ENCODE peak calls at places on chromosomes 2 and 18, in eight cellular contexts. One of them, this sample, is unnamed.

GRCh38 chr2:46294185-46294836 is 2.9 kb upstream of the EPAS1 start:
- DNase-seq in omental fat pad: no peak
- DNase-seq in CD4-positive, alpha-beta T cell: no peak
- DNase-seq in heart left ventricle: no peak
- DNase-seq in AG10803: peak
- DNase-seq in HFFc6: no peak
- DNase-seq in dorsolateral prefrontal cortex: no peak
- DNase-seq in SK-N-SH: peak
- DNase-seq in this sample: no peak

GRCh38 chr2:156396126-156396525 is 40.1 kb upstream of the GPD2 start:
- DNase-seq in omental fat pad: no peak
- DNase-seq in CD4-positive, alpha-beta T cell: no peak
- DNase-seq in heart left ventricle: no peak
- DNase-seq in AG10803: no peak
- DNase-seq in HFFc6: no peak
- DNase-seq in dorsolateral prefrontal cortex: no peak
- DNase-seq in SK-N-SH: no peak
- DNase-seq in this sample: no peak

GRCh38 chr2:55102056-55102812 is 52.0 kb upstream of the RTN4 start:
- DNase-seq in omental fat pad: no peak
- DNase-seq in CD4-positive, alpha-beta T cell: no peak
- DNase-seq in heart left ventricle: no peak
- DNase-seq in AG10803: peak
- DNase-seq in HFFc6: peak
- DNase-seq in dorsolateral prefrontal cortex: no peak
- DNase-seq in SK-N-SH: no peak
- DNase-seq in this sample: no peak

GRCh38 chr18:48139427-48140347 is 209.2 kb upstream of the SMAD2 start:
- DNase-seq in omental fat pad: no peak
- DNase-seq in CD4-positive, alpha-beta T cell: no peak
- DNase-seq in heart left ventricle: peak
- DNase-seq in AG10803: no peak
- DNase-seq in HFFc6: no peak
- DNase-seq in dorsolateral prefrontal cortex: no peak
- DNase-seq in SK-N-SH: peak
- DNase-seq in this sample: no peak

GRCh38 chr2:233386382-233387041 is 32.2 kb downstream of the DGKD start:
- DNase-seq in omental fat pad: no peak
- DNase-seq in CD4-positive, alpha-beta T cell: no peak
- DNase-seq in heart left ventricle: peak
- DNase-seq in AG10803: peak
- DNase-seq in HFFc6: peak
- DNase-seq in dorsolateral prefrontal cortex: no peak
- DNase-seq in SK-N-SH: no peak
- DNase-seq in this sample: no peak

GRCh38 chr18:58805482-58806187 is 59.0 kb upstream of the ZNF532 start:
- DNase-seq in omental fat pad: no peak
- DNase-seq in CD4-positive, alpha-beta T cell: no peak
- DNase-seq in heart left ventricle: no peak
- DNase-seq in AG10803: no peak
- DNase-seq in HFFc6: no peak
- DNase-seq in dorsolateral prefrontal cortex: no peak
- DNase-seq in SK-N-SH: peak
- DNase-seq in this sample: no peak

GRCh38 chr2:240168041-240168440 is 27.6 kb upstream of the OTOS start:
- DNase-seq in omental fat pad: no peak
- DNase-seq in CD4-positive, alpha-beta T cell: no peak
- DNase-seq in heart left ventricle: no peak
- DNase-seq in AG10803: no peak
- DNase-seq in HFFc6: no peak
- DNase-seq in dorsolateral prefrontal cortex: no peak
- DNase-seq in SK-N-SH: no peak
- DNase-seq in this sample: no peak

GRCh38 chr2:130756041-130756720 is 841 bp downstream of the AMER3 start:
- DNase-seq in omental fat pad: no peak
- DNase-seq in CD4-positive, alpha-beta T cell: no peak
- DNase-seq in heart left ventricle: no peak
- DNase-seq in AG10803: no peak
- DNase-seq in HFFc6: no peak
- DNase-seq in dorsolateral prefrontal cortex: no peak
- DNase-seq in SK-N-SH: peak
- DNase-seq in this sample: peak

GRCh38 chr18:11981383-11981632 is at the start of gene IMPA2:
- DNase-seq in omental fat pad: no peak
- DNase-seq in CD4-positive, alpha-beta T cell: no peak
- DNase-seq in heart left ventricle: no peak
- DNase-seq in AG10803: no peak
- DNase-seq in HFFc6: no peak
- DNase-seq in dorsolateral prefrontal cortex: no peak
- DNase-seq in SK-N-SH: no peak
- DNase-seq in this sample: no peak

GRCh38 chr18:11981633-11982366 is 493 bp downstream of the IMPA2 start:
- DNase-seq in omental fat pad: peak
- DNase-seq in CD4-positive, alpha-beta T cell: peak
- DNase-seq in heart left ventricle: peak
- DNase-seq in AG10803: peak
- DNase-seq in HFFc6: no peak
- DNase-seq in dorsolateral prefrontal cortex: no peak
- DNase-seq in SK-N-SH: no peak
- DNase-seq in this sample: peak

GRCh38 chr18:11980148-11980554 is 1.2 kb upstream of the IMPA2 start:
- DNase-seq in omental fat pad: no peak
- DNase-seq in CD4-positive, alpha-beta T cell: no peak
- DNase-seq in heart left ventricle: no peak
- DNase-seq in AG10803: no peak
- DNase-seq in HFFc6: no peak
- DNase-seq in dorsolateral prefrontal cortex: no peak
- DNase-seq in SK-N-SH: no peak
- DNase-seq in this sample: no peak

GRCh38 chr18:11982981-11983380 is 1.7 kb downstream of the IMPA2 start:
- DNase-seq in omental fat pad: no peak
- DNase-seq in CD4-positive, alpha-beta T cell: no peak
- DNase-seq in heart left ventricle: no peak
- DNase-seq in AG10803: no peak
- DNase-seq in HFFc6: no peak
- DNase-seq in dorsolateral prefrontal cortex: no peak
- DNase-seq in SK-N-SH: no peak
- DNase-seq in this sample: no peak

GRCh38 chr18:11980555-11981382 is 538 bp upstream of the IMPA2 start:
- DNase-seq in omental fat pad: peak
- DNase-seq in CD4-positive, alpha-beta T cell: peak
- DNase-seq in heart left ventricle: peak
- DNase-seq in AG10803: peak
- DNase-seq in HFFc6: peak
- DNase-seq in dorsolateral prefrontal cortex: peak
- DNase-seq in SK-N-SH: peak
- DNase-seq in this sample: peak
- TF ChIP-seq CTCF in omental fat pad: no peak
- TF ChIP-seq CTCF in CD4-positive, alpha-beta T cell: no peak
- TF ChIP-seq CTCF in heart left ventricle: peak
- TF ChIP-seq CTCF in AG10803: peak
- TF ChIP-seq CTCF in HFFc6: no peak
- TF ChIP-seq CTCF in dorsolateral prefrontal cortex: no peak
- TF ChIP-seq CTCF in SK-N-SH: no peak
- TF ChIP-seq CTCF in this sample: no peak

DNA sequence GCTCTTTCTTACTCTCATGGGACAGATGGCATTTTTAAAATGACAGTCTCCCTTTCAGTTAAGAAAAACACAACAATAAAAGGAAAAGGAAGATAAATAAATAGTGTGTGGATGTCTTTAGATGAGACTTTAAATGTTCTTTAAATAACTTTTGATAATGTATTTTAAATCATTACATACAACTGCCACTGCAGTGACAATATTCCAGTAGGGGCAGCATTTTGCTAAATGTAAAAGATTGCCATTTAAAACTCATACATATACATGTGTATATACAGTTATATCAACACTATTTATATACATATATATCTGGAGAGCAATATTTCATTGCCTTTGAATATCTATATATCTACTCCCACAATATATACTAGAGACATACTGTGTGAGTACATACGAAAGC is 90.7 kb downstream of the INO80D start:
- DNase-seq in omental fat pad: no peak
- DNase-seq in CD4-positive, alpha-beta T cell: no peak
- DNase-seq in heart left ventricle: no peak
- DNase-seq in AG10803: no peak
- DNase-seq in HFFc6: no peak
- DNase-seq in dorsolateral prefrontal cortex: no peak
- DNase-seq in SK-N-SH: no peak
- DNase-seq in this sample: no peak
- TF ChIP-seq CTCF in omental fat pad: no peak
- TF ChIP-seq CTCF in CD4-positive, alpha-beta T cell: peak
- TF ChIP-seq CTCF in heart left ventricle: no peak
- TF ChIP-seq CTCF in AG10803: no peak
- TF ChIP-seq CTCF in HFFc6: peak
- TF ChIP-seq CTCF in dorsolateral prefrontal cortex: peak
- TF ChIP-seq CTCF in SK-N-SH: peak
- TF ChIP-seq CTCF in this sample: peak

GRCh38 chr2:158666969-158667368 is 128.1 kb upstream of the DAPL1 start:
- DNase-seq in omental fat pad: no peak
- DNase-seq in CD4-positive, alpha-beta T cell: no peak
- DNase-seq in heart left ventricle: no peak
- DNase-seq in AG10803: no peak
- DNase-seq in HFFc6: no peak
- DNase-seq in dorsolateral prefrontal cortex: no peak
- DNase-seq in SK-N-SH: no peak
- DNase-seq in this sample: no peak

GRCh38 chr2:158667567-158667966 is 127.5 kb upstream of the DAPL1 start:
- DNase-seq in omental fat pad: no peak
- DNase-seq in CD4-positive, alpha-beta T cell: no peak
- DNase-seq in heart left ventricle: no peak
- DNase-seq in AG10803: peak
- DNase-seq in HFFc6: peak
- DNase-seq in dorsolateral prefrontal cortex: no peak
- DNase-seq in SK-N-SH: no peak
- DNase-seq in this sample: no peak

GRCh38 chr2:158663796-158664195 is 131.3 kb upstream of the DAPL1 start:
- DNase-seq in omental fat pad: no peak
- DNase-seq in CD4-positive, alpha-beta T cell: no peak
- DNase-seq in heart left ventricle: no peak
- DNase-seq in AG10803: no peak
- DNase-seq in HFFc6: no peak
- DNase-seq in dorsolateral prefrontal cortex: no peak
- DNase-seq in SK-N-SH: no peak
- DNase-seq in this sample: no peak

GRCh38 chr2:158664987-158665386 is 130.1 kb upstream of the DAPL1 start:
- DNase-seq in omental fat pad: no peak
- DNase-seq in CD4-positive, alpha-beta T cell: no peak
- DNase-seq in heart left ventricle: no peak
- DNase-seq in AG10803: peak
- DNase-seq in HFFc6: peak
- DNase-seq in dorsolateral prefrontal cortex: no peak
- DNase-seq in SK-N-SH: no peak
- DNase-seq in this sample: no peak

GRCh38 chr2:158665536-158666302 is 129.4 kb upstream of the DAPL1 start:
- DNase-seq in omental fat pad: no peak
- DNase-seq in CD4-positive, alpha-beta T cell: no peak
- DNase-seq in heart left ventricle: no peak
- DNase-seq in AG10803: no peak
- DNase-seq in HFFc6: peak
- DNase-seq in dorsolateral prefrontal cortex: no peak
- DNase-seq in SK-N-SH: peak
- DNase-seq in this sample: no peak
- TF ChIP-seq CTCF in omental fat pad: no peak
- TF ChIP-seq CTCF in CD4-positive, alpha-beta T cell: no peak
- TF ChIP-seq CTCF in heart left ventricle: no peak
- TF ChIP-seq CTCF in AG10803: no peak
- TF ChIP-seq CTCF in HFFc6: no peak
- TF ChIP-seq CTCF in dorsolateral prefrontal cortex: no peak
- TF ChIP-seq CTCF in SK-N-SH: no peak
- TF ChIP-seq CTCF in this sample: no peak

GRCh38 chr18:60892441-60892840 is 440.8 kb upstream of the CDH20 start:
- DNase-seq in omental fat pad: no peak
- DNase-seq in CD4-positive, alpha-beta T cell: no peak
- DNase-seq in heart left ventricle: no peak
- DNase-seq in AG10803: peak
- DNase-seq in HFFc6: no peak
- DNase-seq in dorsolateral prefrontal cortex: no peak
- DNase-seq in SK-N-SH: no peak
- DNase-seq in this sample: no peak
- TF ChIP-seq CTCF in omental fat pad: no peak
- TF ChIP-seq CTCF in CD4-positive, alpha-beta T cell: no peak
- TF ChIP-seq CTCF in heart left ventricle: no peak
- TF ChIP-seq CTCF in AG10803: no peak
- TF ChIP-seq CTCF in HFFc6: no peak
- TF ChIP-seq CTCF in dorsolateral prefrontal cortex: no peak
- TF ChIP-seq CTCF in SK-N-SH: no peak
- TF ChIP-seq CTCF in this sample: no peak

DNA sequence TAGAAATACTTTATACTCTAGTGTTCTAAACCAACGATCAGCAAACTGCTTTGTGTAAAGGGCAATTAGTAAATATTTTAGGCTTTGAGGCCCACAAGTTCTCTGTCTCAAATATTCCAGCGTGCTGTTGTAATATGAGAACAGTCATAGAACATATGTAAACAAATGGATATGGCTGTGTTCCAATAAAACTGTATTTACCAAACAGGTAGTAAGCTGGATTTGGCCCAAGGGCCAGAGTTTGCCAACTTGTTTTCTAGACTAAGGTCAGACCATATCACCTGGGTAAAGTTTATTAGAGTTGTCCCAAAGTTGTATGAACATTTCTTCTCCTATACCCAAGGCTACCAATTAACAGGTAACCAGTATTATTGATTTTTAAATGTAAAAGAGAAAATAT is 303.2 kb upstream of the MC4R start:
- DNase-seq in omental fat pad: no peak
- DNase-seq in CD4-positive, alpha-beta T cell: no peak
- DNase-seq in heart left ventricle: no peak
- DNase-seq in AG10803: no peak
- DNase-seq in HFFc6: no peak
- DNase-seq in dorsolateral prefrontal cortex: no peak
- DNase-seq in SK-N-SH: no peak
- DNase-seq in this sample: no peak
- TF ChIP-seq CTCF in omental fat pad: no peak
- TF ChIP-seq CTCF in CD4-positive, alpha-beta T cell: no peak
- TF ChIP-seq CTCF in heart left ventricle: no peak
- TF ChIP-seq CTCF in AG10803: no peak
- TF ChIP-seq CTCF in HFFc6: no peak
- TF ChIP-seq CTCF in dorsolateral prefrontal cortex: no peak
- TF ChIP-seq CTCF in SK-N-SH: no peak
- TF ChIP-seq CTCF in this sample: no peak

DNA sequence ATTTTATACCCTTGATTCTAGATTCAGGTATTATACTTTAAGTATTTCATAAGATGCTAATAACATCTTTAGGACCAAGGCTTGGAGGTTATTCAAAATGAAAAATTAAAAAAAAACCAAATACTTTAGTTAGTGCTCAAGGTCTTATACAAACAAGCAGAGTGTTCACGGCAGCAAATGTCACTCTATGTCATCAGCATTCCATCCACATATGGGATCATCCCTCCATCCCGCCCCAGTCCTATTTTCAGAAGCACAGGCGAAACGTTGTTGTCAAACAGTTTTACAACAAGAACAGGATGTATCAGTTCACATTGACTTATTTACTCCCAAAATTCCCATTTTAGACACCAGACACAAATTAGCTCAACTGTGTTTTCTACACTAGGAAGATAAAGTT is 83.7 kb downstream of the DSEL start:
- DNase-seq in omental fat pad: no peak
- DNase-seq in CD4-positive, alpha-beta T cell: no peak
- DNase-seq in heart left ventricle: no peak
- DNase-seq in AG10803: peak
- DNase-seq in HFFc6: no peak
- DNase-seq in dorsolateral prefrontal cortex: no peak
- DNase-seq in SK-N-SH: no peak
- DNase-seq in this sample: no peak
- TF ChIP-seq CTCF in omental fat pad: no peak
- TF ChIP-seq CTCF in CD4-positive, alpha-beta T cell: no peak
- TF ChIP-seq CTCF in heart left ventricle: no peak
- TF ChIP-seq CTCF in AG10803: no peak
- TF ChIP-seq CTCF in HFFc6: no peak
- TF ChIP-seq CTCF in dorsolateral prefrontal cortex: no peak
- TF ChIP-seq CTCF in SK-N-SH: no peak
- TF ChIP-seq CTCF in this sample: no peak

GRCh38 chr18:79586436-79587297 is 92.9 kb upstream of the CTDP1 start:
- DNase-seq in omental fat pad: no peak
- DNase-seq in CD4-positive, alpha-beta T cell: no peak
- DNase-seq in heart left ventricle: peak
- DNase-seq in AG10803: no peak
- DNase-seq in HFFc6: no peak
- DNase-seq in dorsolateral prefrontal cortex: no peak
- DNase-seq in SK-N-SH: no peak
- DNase-seq in this sample: no peak
- TF ChIP-seq CTCF in omental fat pad: no peak
- TF ChIP-seq CTCF in CD4-positive, alpha-beta T cell: no peak
- TF ChIP-seq CTCF in heart left ventricle: no peak
- TF ChIP-seq CTCF in AG10803: no peak
- TF ChIP-seq CTCF in HFFc6: no peak
- TF ChIP-seq CTCF in dorsolateral prefrontal cortex: no peak
- TF ChIP-seq CTCF in SK-N-SH: no peak
- TF ChIP-seq CTCF in this sample: no peak